ENCODE peak calls at places on chromosome 5, in five cellular contexts. T is astrocyte of the spinal cord, O is DMS53, R is activated gamma-delta T cell treated with Interleukin-2 at 50 U/mL for 16 hours, L is midbrain. Q is an unnamed sample.

GRCh38 chr5:78829811-78830499 is 155.2 kb downstream of the ARSB start:
- DNase-seq in R (no peak), L (peak), T (no peak), O (no peak), Q (no peak)

GRCh38 chr5:147558826-147559225 is 49.0 kb upstream of the DPYSL3 start:
- DNase-seq in L (peak), O (peak), T (peak), R (no peak), Q (no peak)

GRCh38 chr5:5432020-5432707 is 9.7 kb downstream of the ICE1 start:
- DNase-seq in O (no peak), T (peak), R (no peak), L (no peak), Q (no peak)

GRCh38 chr5:157366741-157367684 is 93.0 kb upstream of the NIPAL4 start:
- DNase-seq in R (no peak), T (peak), O (peak), L (peak), Q (no peak)

GRCh38 chr5:178839319-178839704 is 20.4 kb upstream of the ZNF354B start:
- DNase-seq in L (peak), O (peak), T (no peak), R (peak), Q (peak)

GRCh38 chr5:80659111-80659510 is 4.3 kb upstream of the DHFR start:
- DNase-seq in L (no peak), O (no peak), R (no peak), T (no peak), Q (no peak)

GRCh38 chr5:16461782-16462181 is 3.8 kb downstream of the ZNF622 start:
- DNase-seq in L (no peak), R (no peak), O (no peak), T (peak), Q (no peak)

GRCh38 chr5:149100331-149100730 is 37.5 kb upstream of the SH3TC2 start:
- DNase-seq in L (no peak), T (no peak), R (no peak), O (no peak), Q (no peak)

GRCh38 chr5:88826959-88827585 is 55.9 kb downstream of the MEF2C start:
- DNase-seq in O (no peak), L (peak), R (no peak), T (peak), Q (no peak)

GRCh38 chr5:31982027-31982426 is 192.1 kb downstream of the GOLPH3 start:
- DNase-seq in L (no peak), R (no peak), T (no peak), O (no peak), Q (no peak)

GRCh38 chr5:174553556-174553955 is 170.8 kb upstream of the MSX2 start:
- DNase-seq in T (peak), O (no peak), L (no peak), R (no peak), Q (no peak)

GRCh38 chr5:72760259-72760658 is 56.2 kb upstream of the TNPO1 start:
- DNase-seq in O (no peak), T (peak), L (no peak), R (no peak), Q (no peak)